ENCODE peak calls at places on chromosome 17, in eight cellular contexts. T, A, U, V, F, K, N and X are unnamed samples.

GRCh38 chr17:69046130-69046807 is 14.5 kb downstream of the ABCA9 start:
- DNase-seq in U (no peak), F (no peak), T (no peak), N (no peak), A (no peak), K (no peak), V (no peak), X (no peak)

GRCh38 chr17:44005865-44006580 is 1.6 kb downstream of the NAGS start:
- DNase-seq in K (peak; percentile 63), A (peak; percentile 6), T (peak; percentile 50), F (no peak), V (peak; percentile 46), N (no peak), U (no peak), X (no peak)

GRCh38 chr17:45813051-45813731 is 29.1 kb downstream of the CRHR1 start:
- DNase-seq in N (no peak), T (no peak), K (no peak), F (no peak), A (no peak), U (no peak), V (no peak), X (no peak)

GRCh38 chr17:4375039-4375748 is 8.7 kb upstream of the UBE2G1 start:
- DNase-seq in A (no peak), N (no peak), V (peak; percentile 71), K (peak; percentile 25), U (no peak), F (no peak), T (no peak), X (no peak)

GRCh38 chr17:10171057-10171456 is 27.3 kb downstream of the GAS7 start:
- DNase-seq in V (no peak), K (no peak), A (no peak), T (no peak), F (no peak), N (no peak), U (no peak), X (peak; percentile 79)

GRCh38 chr17:8412089-8412488 is 14.5 kb upstream of the RNF222 start:
- DNase-seq in K (peak; percentile 91), U (no peak), N (no peak), V (no peak), A (no peak), T (no peak), F (no peak), X (no peak)

GRCh38 chr17:48123111-48123510 is 15.5 kb downstream of the SNX11 start:
- DNase-seq in V (no peak), U (no peak), A (no peak), N (no peak), T (no peak), K (no peak), F (no peak), X (no peak)

GRCh38 chr17:82846061-82846691 is 6.4 kb upstream of the ZNF750 start:
- DNase-seq in T (no peak), N (no peak), V (no peak), A (no peak), K (no peak), U (no peak), F (no peak), X (no peak)

GRCh38 chr17:39578272-39578671 is 29.4 kb downstream of the NEUROD2 start:
- DNase-seq in U (no peak), A (no peak), T (no peak), N (no peak), V (no peak), K (no peak), F (no peak), X (no peak)

GRCh38 chr17:75428775-75429469 is 23.4 kb upstream of the GRB2 start:
- DNase-seq in V (no peak), A (peak; percentile 60), U (no peak), T (no peak), K (peak; percentile 13), F (no peak), N (no peak), X (no peak)

GRCh38 chr17:35460354-35460851 is 11.8 kb upstream of the SLFN13 start:
- DNase-seq in K (peak; percentile 77), V (peak; percentile 89), U (no peak), A (peak; percentile 35), F (no peak), N (no peak), T (peak; percentile 85), X (no peak)

GRCh38 chr17:34434065-34434464 is 71.0 kb upstream of the CCL1 start:
- DNase-seq in V (no peak), K (no peak), A (no peak), F (no peak), N (no peak), U (no peak), T (no peak), X (no peak)

GRCh38 chr17:28059675-28060074 is 17.2 kb downstream of the NLK start:
- DNase-seq in U (no peak), T (no peak), F (no peak), N (no peak), K (no peak), V (no peak), A (no peak), X (no peak)

GRCh38 chr17:41992576-41992975 is 24.7 kb downstream of the DNAJC7 start:
- DNase-seq in V (no peak), K (no peak), F (no peak), N (no peak), A (no peak), U (no peak), T (no peak), X (no peak)

GRCh38 chr17:76506408-76507328 is 5.4 kb upstream of the RHBDF2 start:
- DNase-seq in F (peak; percentile 74), V (peak; percentile 88), A (peak; percentile 54), U (peak; percentile 86), K (peak; percentile 77), T (peak; percentile 66), N (no peak), X (peak; percentile 92)